ENCODE peak calls at places on chromosomes 6 and 20, in seven cellular contexts. One of them, this sample, is unnamed.

GRCh38 chr6:160391419-160392116 is 43.4 kb downstream of the SLC22A3 start:
- DNase-seq in H9: no peak
- DNase-seq in mesenchymal stem cell: peak; percentile 3
- DNase-seq in mesendoderm: no peak
- DNase-seq in H1: no peak
- DNase-seq in trophoblast cell: peak; percentile 56
- DNase-seq in IMR-90: no peak
- DNase-seq in this sample: no peak

GRCh38 chr6:85126448-85127178 is 323.3 kb upstream of the NT5E start:
- DNase-seq in H9: peak; percentile 89
- DNase-seq in mesenchymal stem cell: peak; percentile 49
- DNase-seq in mesendoderm: peak; percentile 90
- DNase-seq in H1: peak; percentile 82
- DNase-seq in trophoblast cell: peak; percentile 2
- DNase-seq in IMR-90: peak; percentile 2
- DNase-seq in this sample: peak; percentile 57

GRCh38 chr6:75397806-75398465 is 95.7 kb downstream of the FILIP1 start:
- DNase-seq in H9: no peak
- DNase-seq in mesenchymal stem cell: no peak
- DNase-seq in mesendoderm: no peak
- DNase-seq in H1: no peak
- DNase-seq in trophoblast cell: no peak
- DNase-seq in IMR-90: peak; percentile 62
- DNase-seq in this sample: no peak

GRCh38 chr6:134003542-134003951 is 48.9 kb downstream of the SLC2A12 start:
- DNase-seq in H9: no peak
- DNase-seq in mesenchymal stem cell: no peak
- DNase-seq in mesendoderm: no peak
- DNase-seq in H1: no peak
- DNase-seq in trophoblast cell: no peak
- DNase-seq in IMR-90: peak; percentile 48
- DNase-seq in this sample: no peak

GRCh38 chr20:56420940-56421688 is 9.1 kb downstream of the CASS4 start:
- DNase-seq in H9: no peak
- DNase-seq in mesenchymal stem cell: no peak
- DNase-seq in mesendoderm: no peak
- DNase-seq in H1: no peak
- DNase-seq in trophoblast cell: no peak
- DNase-seq in IMR-90: no peak
- DNase-seq in this sample: no peak

GRCh38 chr6:159311618-159312017 is 142.4 kb downstream of the FNDC1 start:
- DNase-seq in H9: no peak
- DNase-seq in mesenchymal stem cell: no peak
- DNase-seq in mesendoderm: peak; percentile 11
- DNase-seq in H1: no peak
- DNase-seq in trophoblast cell: no peak
- DNase-seq in IMR-90: no peak
- DNase-seq in this sample: no peak

GRCh38 chr6:11083956-11084355 is 9.7 kb upstream of the SMIM13 start:
- DNase-seq in H9: no peak
- DNase-seq in mesenchymal stem cell: no peak
- DNase-seq in mesendoderm: no peak
- DNase-seq in H1: no peak
- DNase-seq in trophoblast cell: no peak
- DNase-seq in IMR-90: no peak
- DNase-seq in this sample: no peak

GRCh38 chr6:156880913-156881312 is 103.7 kb downstream of the ARID1B start:
- DNase-seq in H9: no peak
- DNase-seq in mesenchymal stem cell: no peak
- DNase-seq in mesendoderm: no peak
- DNase-seq in H1: no peak
- DNase-seq in trophoblast cell: no peak
- DNase-seq in IMR-90: no peak
- DNase-seq in this sample: no peak

GRCh38 chr20:17676942-17677341 is 5.1 kb downstream of the RRBP1 start:
- DNase-seq in H9: no peak
- DNase-seq in mesenchymal stem cell: no peak
- DNase-seq in mesendoderm: no peak
- DNase-seq in H1: no peak
- DNase-seq in trophoblast cell: no peak
- DNase-seq in IMR-90: peak; percentile 39
- DNase-seq in this sample: no peak

GRCh38 chr6:97958143-97958542 is 675.1 kb upstream of the MMS22L start:
- DNase-seq in H9: peak; percentile 84
- DNase-seq in mesenchymal stem cell: no peak
- DNase-seq in mesendoderm: peak; percentile 83
- DNase-seq in H1: peak; percentile 57
- DNase-seq in trophoblast cell: peak; percentile 71
- DNase-seq in IMR-90: no peak
- DNase-seq in this sample: peak; percentile 1

GRCh38 chr6:137496909-137497721 is 2.9 kb upstream of the OLIG3 start:
- DNase-seq in H9: no peak
- DNase-seq in mesenchymal stem cell: no peak
- DNase-seq in mesendoderm: no peak
- DNase-seq in H1: peak; percentile 71
- DNase-seq in trophoblast cell: no peak
- DNase-seq in IMR-90: no peak
- DNase-seq in this sample: peak; percentile 33

GRCh38 chr6:18121580-18122127 is 823 bp downstream of the NHLRC1 start:
- DNase-seq in H9: peak; percentile 69
- DNase-seq in mesenchymal stem cell: no peak
- DNase-seq in mesendoderm: peak; percentile 61
- DNase-seq in H1: peak; percentile 63
- DNase-seq in trophoblast cell: no peak
- DNase-seq in IMR-90: no peak
- DNase-seq in this sample: no peak

GRCh38 chr6:144695858-144696533 is 410.9 kb downstream of the UTRN start:
- DNase-seq in H9: no peak
- DNase-seq in mesenchymal stem cell: no peak
- DNase-seq in mesendoderm: no peak
- DNase-seq in H1: no peak
- DNase-seq in trophoblast cell: no peak
- DNase-seq in IMR-90: no peak
- DNase-seq in this sample: no peak

GRCh38 chr20:19815553-19815991 is 57.5 kb downstream of the RIN2 start:
- DNase-seq in H9: no peak
- DNase-seq in mesenchymal stem cell: peak; percentile 98
- DNase-seq in mesendoderm: peak; percentile 68
- DNase-seq in H1: no peak
- DNase-seq in trophoblast cell: peak; percentile 48
- DNase-seq in IMR-90: peak; percentile 99
- DNase-seq in this sample: no peak

GRCh38 chr6:148548065-148548748 is 198.6 kb upstream of the UST start:
- DNase-seq in H9: no peak
- DNase-seq in mesenchymal stem cell: no peak
- DNase-seq in mesendoderm: no peak
- DNase-seq in H1: no peak
- DNase-seq in trophoblast cell: no peak
- DNase-seq in IMR-90: peak; percentile 53
- DNase-seq in this sample: no peak

GRCh38 chr6:16511723-16512584 is 249.3 kb downstream of the ATXN1 start:
- DNase-seq in H9: no peak
- DNase-seq in mesenchymal stem cell: no peak
- DNase-seq in mesendoderm: no peak
- DNase-seq in H1: no peak
- DNase-seq in trophoblast cell: no peak
- DNase-seq in IMR-90: no peak
- DNase-seq in this sample: no peak

GRCh38 chr6:157983439-157984119 is 1.9 kb downstream of the SYNJ2 start:
- DNase-seq in H9: no peak
- DNase-seq in mesenchymal stem cell: no peak
- DNase-seq in mesendoderm: no peak
- DNase-seq in H1: no peak
- DNase-seq in trophoblast cell: no peak
- DNase-seq in IMR-90: peak; percentile 36
- DNase-seq in this sample: no peak

GRCh38 chr6:157984165-157984564 is 2.5 kb downstream of the SYNJ2 start:
- DNase-seq in H9: no peak
- DNase-seq in mesenchymal stem cell: peak; percentile 35
- DNase-seq in mesendoderm: no peak
- DNase-seq in H1: no peak
- DNase-seq in trophoblast cell: no peak
- DNase-seq in IMR-90: peak; percentile 31
- DNase-seq in this sample: no peak

GRCh38 chr6:157984686-157985225 is 3.1 kb downstream of the SYNJ2 start:
- DNase-seq in H9: no peak
- DNase-seq in mesenchymal stem cell: no peak
- DNase-seq in mesendoderm: no peak
- DNase-seq in H1: no peak
- DNase-seq in trophoblast cell: no peak
- DNase-seq in IMR-90: no peak
- DNase-seq in this sample: no peak

GRCh38 chr6:157987788-157988699 is 6.4 kb downstream of the SYNJ2 start:
- DNase-seq in H9: no peak
- DNase-seq in mesenchymal stem cell: no peak
- DNase-seq in mesendoderm: no peak
- DNase-seq in H1: no peak
- DNase-seq in trophoblast cell: no peak
- DNase-seq in IMR-90: no peak
- DNase-seq in this sample: no peak

DNA sequence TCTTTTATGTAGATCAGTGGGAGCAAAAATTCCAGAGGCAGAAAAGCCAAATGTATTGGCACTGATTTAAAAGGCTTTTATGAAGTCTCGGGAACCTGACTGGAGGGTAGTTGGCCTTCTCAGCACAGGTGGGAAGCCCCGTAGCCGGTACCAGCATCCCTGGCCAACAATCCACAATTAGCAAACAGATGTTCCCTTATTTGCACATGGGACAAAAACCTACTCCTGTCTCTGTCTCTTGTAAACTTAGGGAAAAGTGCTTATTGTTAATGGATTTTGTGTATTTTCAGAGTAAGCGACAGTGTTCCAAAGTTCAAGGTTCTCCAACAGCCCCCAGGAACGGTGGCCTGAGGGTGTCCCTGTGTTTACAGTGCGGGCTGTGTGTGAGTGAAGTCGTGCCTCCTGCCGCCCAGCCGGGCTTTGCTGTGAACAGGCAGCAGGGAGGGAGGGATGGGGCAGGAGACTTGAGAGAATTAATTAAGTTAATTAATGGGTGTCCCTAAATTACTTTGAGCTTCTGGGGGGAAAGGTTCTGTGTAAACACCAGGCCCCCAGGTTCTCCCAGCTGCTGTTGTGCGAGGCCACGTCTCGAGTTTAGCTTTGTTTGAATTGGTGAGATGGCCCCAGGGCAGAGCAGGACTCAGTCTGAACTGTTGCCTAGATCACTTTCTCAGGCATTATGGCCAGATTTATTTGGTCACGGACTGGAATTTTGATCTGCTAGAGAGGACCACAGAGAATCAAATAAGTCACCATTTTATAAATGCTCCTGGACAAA is 3.9 kb downstream of the SYNJ2 start:
- DNase-seq in H9: no peak
- DNase-seq in mesenchymal stem cell: no peak
- DNase-seq in mesendoderm: peak; percentile 65
- DNase-seq in H1: no peak
- DNase-seq in trophoblast cell: peak; percentile 72
- DNase-seq in IMR-90: no peak
- DNase-seq in this sample: no peak
- H2BK5ac ChIP-seq in H9: no peak overlapping the region
- H2BK5ac ChIP-seq in mesenchymal stem cell: no peak overlapping the region
- H2BK5ac ChIP-seq in mesendoderm: no peak overlapping the region
- H2BK5ac ChIP-seq in H1: no peak overlapping the region
- H2BK5ac ChIP-seq in trophoblast cell: peak overlapping the region; percentile 57
- H2BK5ac ChIP-seq in IMR-90: peak overlapping the region; percentile 44
- H2BK5ac ChIP-seq in this sample: no peak overlapping the region

GRCh38 chr6:66931787-66932186 is 1224.8 kb upstream of the EYS start:
- DNase-seq in H9: no peak
- DNase-seq in mesenchymal stem cell: no peak
- DNase-seq in mesendoderm: no peak
- DNase-seq in H1: no peak
- DNase-seq in trophoblast cell: no peak
- DNase-seq in IMR-90: no peak
- DNase-seq in this sample: no peak
- H2BK5ac ChIP-seq in H9: no peak overlapping the region
- H2BK5ac ChIP-seq in mesenchymal stem cell: no peak overlapping the region
- H2BK5ac ChIP-seq in mesendoderm: no peak overlapping the region
- H2BK5ac ChIP-seq in H1: no peak overlapping the region
- H2BK5ac ChIP-seq in trophoblast cell: no peak overlapping the region
- H2BK5ac ChIP-seq in IMR-90: no peak overlapping the region
- H2BK5ac ChIP-seq in this sample: no peak overlapping the region

GRCh38 chr6:40461643-40462042 is 125.5 kb downstream of the LRFN2 start:
- DNase-seq in H9: no peak
- DNase-seq in mesenchymal stem cell: no peak
- DNase-seq in mesendoderm: no peak
- DNase-seq in H1: no peak
- DNase-seq in trophoblast cell: no peak
- DNase-seq in IMR-90: no peak
- DNase-seq in this sample: no peak
- H2BK5ac ChIP-seq in H9: no peak overlapping the region
- H2BK5ac ChIP-seq in mesenchymal stem cell: no peak overlapping the region
- H2BK5ac ChIP-seq in mesendoderm: no peak overlapping the region
- H2BK5ac ChIP-seq in H1: no peak overlapping the region
- H2BK5ac ChIP-seq in trophoblast cell: no peak overlapping the region
- H2BK5ac ChIP-seq in IMR-90: no peak overlapping the region
- H2BK5ac ChIP-seq in this sample: no peak overlapping the region

DNA sequence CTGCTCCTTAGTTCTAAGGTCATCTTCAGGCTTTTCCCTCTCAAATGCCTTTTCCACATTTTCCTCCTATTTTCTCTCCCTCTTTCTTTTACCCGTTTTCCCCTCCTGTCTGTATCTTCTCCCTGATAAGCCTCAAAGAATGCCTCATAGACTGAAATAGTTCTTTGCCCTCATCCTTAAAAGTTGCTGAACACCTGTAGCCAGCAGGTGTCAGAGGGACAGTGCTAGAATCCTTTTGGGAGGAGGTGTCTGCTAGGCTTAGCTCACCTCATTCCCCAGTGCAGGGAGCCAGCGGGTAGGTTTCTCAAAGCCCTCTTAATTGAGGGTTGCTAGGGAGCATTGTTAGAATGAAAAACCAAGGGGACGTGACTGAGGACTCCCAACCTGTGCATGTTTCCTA is 204.0 kb downstream of the TSHZ2 start:
- DNase-seq in H9: peak; percentile 42
- DNase-seq in mesenchymal stem cell: no peak
- DNase-seq in mesendoderm: peak; percentile 50
- DNase-seq in H1: no peak
- DNase-seq in trophoblast cell: no peak
- DNase-seq in IMR-90: no peak
- DNase-seq in this sample: peak; percentile 24
- H2BK5ac ChIP-seq in H9: no peak overlapping the region
- H2BK5ac ChIP-seq in mesenchymal stem cell: no peak overlapping the region
- H2BK5ac ChIP-seq in mesendoderm: no peak overlapping the region
- H2BK5ac ChIP-seq in H1: no peak overlapping the region
- H2BK5ac ChIP-seq in trophoblast cell: no peak overlapping the region
- H2BK5ac ChIP-seq in IMR-90: no peak overlapping the region
- H2BK5ac ChIP-seq in this sample: no peak overlapping the region

DNA sequence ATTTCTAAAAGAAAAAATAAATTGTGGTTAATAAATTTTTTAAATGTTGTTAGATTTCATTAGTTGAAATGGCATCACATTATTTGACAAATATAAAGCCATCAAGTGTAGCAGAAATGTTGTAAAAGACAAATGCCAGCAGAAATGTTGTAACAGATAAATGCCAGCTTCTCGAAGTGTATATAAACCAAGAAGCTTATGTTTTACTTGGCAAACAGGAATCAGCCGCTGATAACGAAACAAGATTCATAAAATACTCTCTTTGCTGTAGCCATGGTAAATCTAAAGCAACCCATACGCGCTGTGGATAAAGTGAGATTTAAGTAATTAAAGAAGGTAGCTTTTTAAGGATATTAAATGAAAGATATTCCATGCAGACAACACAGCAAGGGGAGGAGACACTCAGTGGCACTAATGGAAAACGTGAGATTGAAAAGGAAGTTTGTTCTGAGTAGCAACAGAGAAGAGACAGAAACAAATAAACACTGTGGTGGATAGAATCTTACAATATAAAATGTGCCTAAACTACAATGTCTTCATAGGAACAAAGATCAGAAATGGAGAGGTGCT is 29.6 kb downstream of the BTBD9 start:
- DNase-seq in H9: no peak
- DNase-seq in mesenchymal stem cell: no peak
- DNase-seq in mesendoderm: no peak
- DNase-seq in H1: no peak
- DNase-seq in trophoblast cell: no peak
- DNase-seq in IMR-90: no peak
- DNase-seq in this sample: no peak
- H2BK5ac ChIP-seq in H9: no peak overlapping the region
- H2BK5ac ChIP-seq in mesenchymal stem cell: no peak overlapping the region
- H2BK5ac ChIP-seq in mesendoderm: no peak overlapping the region
- H2BK5ac ChIP-seq in H1: no peak overlapping the region
- H2BK5ac ChIP-seq in trophoblast cell: no peak overlapping the region
- H2BK5ac ChIP-seq in IMR-90: no peak overlapping the region
- H2BK5ac ChIP-seq in this sample: no peak overlapping the region

This sample was measured in neuronal stem cell.